ENCODE peak calls at places on chromosome 1, in seven cellular contexts. P is AG09309, D is tibial artery, S is neural progenitor cell, N is cardiac muscle cell, U is upper lobe of right lung, T is NB4. C is an unnamed sample.

GRCh38 chr1:3135073-3135745 is 66.2 kb downstream of the PRDM16 start:
- DNase-seq in P (no peak), D (no peak), S (peak), N (no peak), U (no peak), T (no peak), C (no peak)

GRCh38 chr1:3423245-3423829 is 31.1 kb upstream of the ARHGEF16 start:
- DNase-seq in P (no peak), D (peak), S (no peak), N (peak), U (peak), T (no peak), C (no peak)

GRCh38 chr1:12174789-12175455 is 8.1 kb downstream of the TNFRSF1B start:
- DNase-seq in P (no peak), D (no peak), S (peak), N (peak), U (no peak), T (no peak), C (no peak)

GRCh38 chr1:110896090-110896489 is 23.1 kb downstream of the CD53 start:
- DNase-seq in P (no peak), D (no peak), S (no peak), N (no peak), U (no peak), T (peak), C (no peak)

GRCh38 chr1:183101081-183101480 is 77.9 kb downstream of the LAMC1 start:
- DNase-seq in P (no peak), D (no peak), S (no peak), N (no peak), U (no peak), T (no peak), C (no peak)

GRCh38 chr1:119603695-119604094 is 44.4 kb downstream of the ZNF697 start:
- DNase-seq in P (no peak), D (no peak), S (no peak), N (no peak), U (no peak), T (no peak), C (no peak)

GRCh38 chr1:180927348-180927747 is 14.7 kb downstream of the KIAA1614 start:
- DNase-seq in P (no peak), D (no peak), S (no peak), N (peak), U (no peak), T (no peak), C (no peak)

GRCh38 chr1:160553778-160554177 is 25.5 kb downstream of the CD84 start:
- DNase-seq in P (no peak), D (no peak), S (no peak), N (no peak), U (no peak), T (no peak), C (no peak)

GRCh38 chr1:58824753-58825389 is 41.0 kb upstream of the JUN start:
- DNase-seq in P (no peak), D (no peak), S (no peak), N (no peak), U (peak), T (no peak), C (no peak)

GRCh38 chr1:219215477-219215876 is 41.8 kb downstream of the LYPLAL1 start:
- DNase-seq in P (no peak), D (no peak), S (no peak), N (no peak), U (no peak), T (no peak), C (no peak)

GRCh38 chr1:219220945-219221344 is 47.3 kb downstream of the LYPLAL1 start:
- DNase-seq in P (no peak), D (no peak), S (no peak), N (peak), U (no peak), T (peak), C (peak)
- TF ChIP-seq CTCF in P (no peak), D (peak), S (no peak), N (no peak), U (no peak), T (no peak), C (no peak)

GRCh38 chr1:19338323-19338762 is 26.2 kb downstream of the SLC66A1 start:
- DNase-seq in P (no peak), D (no peak), S (peak), N (peak), U (no peak), T (peak), C (no peak)
- TF ChIP-seq CTCF in P (no peak), D (no peak), S (peak), N (peak), U (no peak), T (no peak), C (no peak)

GRCh38 chr1:8086071-8086470 is 60.0 kb upstream of the ERRFI1 start:
- DNase-seq in P (no peak), D (no peak), S (no peak), N (no peak), U (no peak), T (peak), C (no peak)

GRCh38 chr1:8092603-8093141 is 66.6 kb upstream of the ERRFI1 start:
- DNase-seq in P (no peak), D (no peak), S (no peak), N (no peak), U (no peak), T (no peak), C (no peak)

GRCh38 chr1:8090241-8090702 is 64.2 kb upstream of the ERRFI1 start:
- DNase-seq in P (peak), D (no peak), S (no peak), N (no peak), U (no peak), T (no peak), C (no peak)

GRCh38 chr1:8091691-8092090 is 65.6 kb upstream of the ERRFI1 start:
- DNase-seq in P (no peak), D (no peak), S (no peak), N (no peak), U (no peak), T (no peak), C (no peak)

GRCh38 chr1:8089535-8090228 is 63.6 kb upstream of the ERRFI1 start:
- DNase-seq in P (no peak), D (no peak), S (no peak), N (no peak), U (no peak), T (no peak), C (no peak)
- TF ChIP-seq CTCF in P (no peak), D (no peak), S (no peak), N (no peak), U (no peak), T (no peak), C (no peak)

DNA sequence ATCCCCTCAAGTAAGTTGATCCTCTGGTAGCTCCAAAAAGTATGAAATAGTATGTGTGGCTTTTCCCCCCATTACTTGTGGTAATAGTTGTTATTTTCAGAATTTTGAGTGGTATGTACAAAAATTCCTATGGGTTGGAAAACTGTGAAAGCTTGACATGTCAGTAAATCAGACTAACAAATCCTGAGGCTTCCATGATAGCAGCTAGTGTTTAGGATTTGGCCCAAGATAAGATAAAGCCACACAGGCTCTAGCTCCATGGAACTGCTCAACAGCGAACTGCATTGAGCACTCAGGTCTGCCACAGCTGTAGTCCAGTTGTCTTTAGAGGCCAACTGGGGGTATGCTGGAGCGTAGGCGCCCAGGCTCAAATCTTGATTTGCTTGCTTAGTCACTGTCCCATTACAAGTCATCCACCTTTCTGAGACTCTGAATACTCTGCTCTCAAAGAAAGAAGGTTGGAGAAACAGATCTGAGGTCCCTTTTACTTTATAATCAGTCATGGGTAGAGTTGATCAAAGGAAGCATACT is 28.7 kb downstream of the ATP1A1 start:
- DNase-seq in P (no peak), D (no peak), S (no peak), N (no peak), U (no peak), T (no peak), C (no peak)
- TF ChIP-seq CTCF in P (no peak), D (no peak), S (no peak), N (no peak), U (no peak), T (no peak), C (no peak)

GRCh38 chr1:210697185-210697584 is 368.5 kb downstream of the HHAT start:
- DNase-seq in P (no peak), D (no peak), S (no peak), N (no peak), U (no peak), T (no peak), C (no peak)
- TF ChIP-seq CTCF in P (no peak), D (no peak), S (peak), N (no peak), U (no peak), T (no peak), C (no peak)

C was measured in GM20000.